ENCODE peak calls at places on chromosomes 11 and 22, in ten cellular contexts. G is activated effector memory CD4-positive, alpha-beta T cell treated with Interleukin-2 at 50 U/mL for 16 hours; A is cardiac septum; J is central memory CD4-positive, alpha-beta T cell; I is NCI-H2029 treated with DMSO at 0.1 percent for 48 hours; P is ACHN; Z is BE2C; N is adrenal gland; M is hippocampal formation; E is ecto neural progenitor cell. H is an unnamed sample.

GRCh38 chr11:125517116-125517804 is 21.2 kb upstream of the FEZ1 start:
- DNase-seq in G (no peak), A (no peak), J (no peak), I (no peak), P (no peak), Z (no peak), N (peak), M (peak), E (peak), H (no peak)

GRCh38 chr11:130068546-130068985 is 1.1 kb upstream of the APLP2 start:
- DNase-seq in G (no peak), A (no peak), J (no peak), I (no peak), P (no peak), Z (no peak), N (no peak), M (peak), E (no peak), H (no peak)

GRCh38 chr22:47692811-47693210 is 930.4 kb downstream of the TBC1D22A start:
- DNase-seq in G (no peak), A (no peak), J (no peak), I (no peak), P (no peak), Z (no peak), N (no peak), M (no peak), E (peak), H (no peak)

GRCh38 chr11:68542617-68543016 is 82.1 kb downstream of the PPP6R3 start:
- DNase-seq in G (no peak), A (no peak), J (no peak), I (no peak), P (peak), Z (no peak), N (peak), M (no peak), E (no peak), H (peak)

GRCh38 chr11:134725939-134726639 is 314.0 kb upstream of the B3GAT1 start:
- DNase-seq in G (no peak), A (no peak), J (no peak), I (no peak), P (no peak), Z (no peak), N (no peak), M (peak), E (no peak), H (no peak)

GRCh38 chr11:20367313-20367948 is 3.9 kb downstream of the HTATIP2 start:
- DNase-seq in G (peak), A (no peak), J (no peak), I (no peak), P (peak), Z (peak), N (peak), M (peak), E (no peak), H (peak)

GRCh38 chr11:108871152-108871551 is 206.3 kb downstream of the DDX10 start:
- DNase-seq in G (no peak), A (no peak), J (no peak), I (no peak), P (peak), Z (peak), N (peak), M (no peak), E (no peak), H (no peak)

GRCh38 chr11:27218498-27219038 is 144.4 kb downstream of the CCDC34 start:
- DNase-seq in G (no peak), A (no peak), J (no peak), I (no peak), P (no peak), Z (no peak), N (no peak), M (no peak), E (no peak), H (peak)

H was measured in H54.